ENCODE peak calls at places on chromosomes 11 and 22, in four cellular contexts. X is WTC11, C is HepG2, H is K562. O is an unnamed sample.

GRCh38 chr11:36757122-36757521 is 159.1 kb upstream of the RAG2 start:
- DNase-seq in H (no peak), X (no peak), C (no peak), O (no peak)

GRCh38 chr11:76807206-76807875 is 24.2 kb downstream of the TSKU start:
- DNase-seq in X (peak), C (peak), H (peak), O (peak)

GRCh38 chr11:2594267-2594666 is 105.5 kb downstream of the KCNQ1OT1 start:
- DNase-seq in C (no peak), H (no peak), X (no peak), O (no peak)

GRCh38 chr22:50017701-50018224 is 5.2 kb upstream of the IL17REL start:
- DNase-seq in X (no peak), H (no peak), C (no peak), O (no peak)

GRCh38 chr11:111969344-111969743 is 32.2 kb downstream of the DIXDC1 start:
- DNase-seq in X (no peak), C (no peak), H (no peak), O (no peak)

GRCh38 chr11:116595305-116595880 is 177.4 kb downstream of the BUD13 start:
- DNase-seq in C (no peak), X (no peak), H (no peak), O (no peak)

GRCh38 chr11:83721286-83721685 is 435.1 kb upstream of the CCDC90B start:
- DNase-seq in H (no peak), X (no peak), C (no peak), O (no peak)

GRCh38 chr11:19253149-19253540 is 12.4 kb upstream of the E2F8 start:
- DNase-seq in C (no peak), X (no peak), H (no peak), O (no peak)

GRCh38 chr11:107791343-107792048 is 67.1 kb downstream of the SLC35F2 start:
- DNase-seq in H (no peak), X (no peak), C (no peak), O (no peak)
- TF ChIP-seq HMGXB4 in H (no peak), X (no peak), C (no peak), O (no peak)

GRCh38 chr11:101444164-101444563 is 139.6 kb downstream of the TRPC6 start:
- DNase-seq in C (no peak), X (no peak), H (no peak), O (no peak)

GRCh38 chr11:101444851-101445250 is 139.0 kb downstream of the TRPC6 start:
- DNase-seq in X (no peak), C (no peak), H (no peak), O (no peak)

GRCh38 chr11:101442936-101443521 is 140.8 kb downstream of the TRPC6 start:
- DNase-seq in H (no peak), X (no peak), C (no peak), O (no peak)

GRCh38 chr11:101441747-101442146 is 142.1 kb downstream of the TRPC6 start:
- DNase-seq in C (no peak), H (no peak), X (no peak), O (no peak)

DNA sequence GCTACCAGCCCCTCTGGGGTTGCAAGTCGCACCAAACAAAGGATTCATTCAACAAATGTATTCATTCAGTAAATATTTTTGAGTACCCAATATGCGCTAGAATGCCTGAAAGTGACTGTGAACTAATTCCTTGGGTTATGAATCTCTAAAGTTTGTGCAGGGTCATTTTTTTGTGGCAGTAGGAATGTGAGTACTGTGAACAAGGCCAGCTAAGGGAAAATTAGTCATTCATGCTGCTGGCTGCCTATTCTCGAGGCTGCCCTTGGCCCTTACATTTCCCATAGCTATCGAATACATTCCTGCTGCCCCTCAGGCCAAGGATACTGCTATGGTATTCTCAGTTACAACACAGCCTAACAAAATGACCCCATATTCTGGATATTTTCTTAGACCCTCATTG is 141.6 kb downstream of the TRPC6 start:
- DNase-seq in C (no peak), H (no peak), X (no peak), O (no peak)
- TF ChIP-seq HMGXB4 in C (no peak), H (no peak), X (no peak), O (no peak)

GRCh38 chr11:38648597-38648996 is 2050.6 kb upstream of the RAG2 start:
- DNase-seq in H (no peak), C (no peak), X (no peak), O (no peak)
- TF ChIP-seq HMGXB4 in H (no peak), C (no peak), X (no peak), O (no peak)

DNA sequence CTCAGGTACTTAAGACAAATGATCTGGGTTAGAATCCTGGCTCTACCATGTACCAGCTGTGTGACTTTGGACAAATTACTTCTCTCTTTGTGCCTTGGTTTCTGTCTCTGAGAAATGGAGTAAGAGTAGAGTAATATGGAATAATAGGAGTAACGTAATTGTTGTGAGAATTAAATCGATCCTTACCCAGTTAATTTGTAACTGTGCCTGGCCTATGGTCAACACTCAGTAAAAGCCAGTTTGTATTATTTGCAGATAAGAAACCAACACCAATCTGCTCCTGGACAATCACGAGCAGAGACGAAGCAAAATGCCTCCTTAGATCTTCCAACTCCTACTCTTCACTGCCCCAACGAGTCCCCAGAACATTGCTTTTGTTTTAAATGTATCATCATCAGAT is 266.7 kb downstream of the DCDC1 start:
- DNase-seq in C (no peak), X (no peak), H (no peak), O (no peak)
- TF ChIP-seq HMGXB4 in C (no peak), X (no peak), H (no peak), O (no peak)

GRCh38 chr11:15801616-15802015 is 554.7 kb downstream of the SOX6 start:
- DNase-seq in X (no peak), C (no peak), H (no peak), O (no peak)

GRCh38 chr11:15805726-15806125 is 550.6 kb downstream of the SOX6 start:
- DNase-seq in X (no peak), C (no peak), H (no peak), O (no peak)

GRCh38 chr11:15801126-15801525 is 555.2 kb downstream of the SOX6 start:
- DNase-seq in C (no peak), X (no peak), H (no peak), O (no peak)

GRCh38 chr11:15795378-15795777 is 561.0 kb downstream of the SOX6 start:
- DNase-seq in C (no peak), H (no peak), X (no peak), O (no peak)

GRCh38 chr11:15800121-15800800 is 556.1 kb downstream of the SOX6 start:
- DNase-seq in X (no peak), H (no peak), C (no peak), O (no peak)
- TF ChIP-seq HMGXB4 in X (no peak), H (no peak), C (no peak), O (no peak)

DNA sequence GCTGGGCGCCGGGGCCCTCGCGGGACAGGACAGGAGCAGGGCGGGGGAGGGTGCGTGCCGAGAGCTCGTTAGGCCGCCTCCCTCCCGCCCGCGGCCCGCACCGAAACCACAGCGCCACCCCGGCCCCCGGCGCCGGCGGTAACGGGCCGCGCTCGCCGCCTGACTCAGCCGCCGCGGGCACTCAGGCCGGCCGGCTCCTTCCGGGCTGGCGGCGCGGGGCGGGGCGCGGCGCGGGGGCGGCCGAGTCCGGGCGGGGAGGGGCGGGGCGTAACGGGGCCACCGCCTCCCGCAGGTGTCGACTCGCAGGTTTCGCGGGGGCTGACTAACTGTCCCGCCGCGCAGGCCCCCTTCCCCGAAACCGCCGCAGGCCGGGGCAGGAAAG is at the start of gene AP5B1:
- DNase-seq in C (peak), X (peak), H (peak), O (peak)
- TF ChIP-seq HMGXB4 in C (no peak), X (no peak), H (no peak), O (no peak)

GRCh38 chr11:85643255-85643654 is 4.5 kb upstream of the TMEM126A start:
- DNase-seq in C (no peak), H (no peak), X (no peak), O (no peak)

GRCh38 chr11:85653048-85653447 is 5.3 kb downstream of the TMEM126A start:
- DNase-seq in X (no peak), H (no peak), C (no peak), O (no peak)

GRCh38 chr11:85651118-85651517 is 3.4 kb downstream of the TMEM126A start:
- DNase-seq in C (no peak), H (no peak), X (no peak), O (no peak)

GRCh38 chr11:85647078-85647477 is 689 bp upstream of the TMEM126A start:
- DNase-seq in C (no peak), H (no peak), X (no peak), O (no peak)

DNA sequence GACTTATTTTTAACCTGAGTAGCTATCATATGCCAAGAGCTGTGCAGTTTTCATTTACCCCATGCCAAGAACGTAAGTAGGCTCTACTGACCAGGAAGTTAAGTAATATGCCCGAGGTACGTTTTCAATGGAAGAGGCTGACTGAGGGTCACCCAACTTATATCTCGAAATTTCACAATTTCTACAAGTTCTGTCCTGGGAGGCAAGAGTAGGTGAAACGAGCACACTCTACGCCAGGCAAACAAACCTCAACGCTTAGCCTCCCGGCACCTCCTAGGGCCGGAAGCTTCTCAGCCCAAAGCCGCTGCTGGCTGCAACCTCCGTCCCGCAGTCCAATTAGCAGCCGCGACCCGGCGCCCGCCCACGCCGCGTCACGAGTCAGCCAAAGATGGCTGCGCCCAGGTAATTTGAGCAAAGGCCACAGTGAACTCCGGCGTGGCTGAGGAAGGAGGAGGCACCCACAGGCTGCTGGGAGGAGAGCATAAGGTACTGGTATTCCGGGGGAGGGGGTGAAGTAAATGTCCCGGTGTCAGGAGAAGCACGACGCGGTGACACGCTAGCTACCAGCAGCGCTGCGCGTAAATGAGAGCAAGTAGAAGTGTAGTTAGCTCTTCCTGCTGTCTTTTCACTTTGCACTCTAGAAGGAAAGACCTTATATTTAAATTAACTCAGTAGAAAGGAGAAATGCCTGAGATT is at the start of gene TMEM126A:
- DNase-seq in H (peak), X (peak), C (peak), O (peak)
- TF ChIP-seq HMGXB4 in H (peak), X (peak), C (peak), O (no peak)

GRCh38 chr22:21881841-21882753 is 14.7 kb upstream of the MAPK1 start:
- DNase-seq in C (no peak), H (peak), X (no peak), O (no peak)

GRCh38 chr22:21873619-21874018 is 6.2 kb upstream of the MAPK1 start:
- DNase-seq in H (no peak), X (no peak), C (no peak), O (no peak)

DNA sequence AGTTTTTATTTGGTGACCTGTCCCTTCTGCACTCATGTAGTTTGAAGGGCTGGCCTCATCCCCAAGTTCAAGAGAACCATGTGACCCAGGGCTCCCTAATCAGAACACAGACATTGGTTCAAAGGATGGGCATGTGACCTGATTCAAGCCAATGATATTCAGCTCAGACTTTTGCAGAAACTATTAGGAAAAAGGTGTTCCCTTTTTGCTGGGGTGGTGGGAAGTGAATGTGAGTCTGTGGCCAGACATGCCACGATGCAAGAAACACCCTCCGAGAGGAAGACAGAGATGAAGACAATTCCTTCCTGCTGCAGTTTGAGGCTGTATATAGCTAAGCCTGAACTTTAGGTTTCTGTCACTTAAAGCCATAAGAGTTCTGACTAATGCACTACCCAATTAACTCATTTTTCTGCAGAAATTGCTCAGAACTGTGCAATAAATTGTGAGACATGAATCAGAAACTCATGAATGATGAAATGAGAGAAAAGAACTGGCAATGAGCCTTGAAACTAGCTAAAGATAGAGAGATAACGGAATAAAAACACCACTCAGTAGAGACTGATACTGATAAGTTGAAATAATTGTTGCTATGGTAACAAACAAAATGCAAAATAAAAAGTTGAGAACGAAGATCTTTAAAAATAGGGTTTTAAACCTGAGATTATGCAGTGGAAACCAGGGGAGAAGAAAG is 9.2 kb upstream of the MAPK1 start:
- DNase-seq in X (no peak), C (no peak), H (peak), O (no peak)
- TF ChIP-seq HMGXB4 in X (no peak), C (no peak), H (peak), O (no peak)

O was measured in A549.